ENCODE peak calls at places on chromosomes 2 and 18, in four cellular contexts. E is colonic mucosa, W is PC-3, M is coronary artery. A is an unnamed sample.

GRCh38 chr2:15722980-15723379 is 131.3 kb downstream of the DDX1 start:
- DNase-seq in E (no peak), W (no peak), M (peak), A (no peak)

GRCh38 chr2:31284107-31284506 is 50.2 kb downstream of the EHD3 start:
- DNase-seq in W (no peak), M (no peak), E (no peak), A (no peak)

GRCh38 chr2:28687640-28688039 is 64.0 kb upstream of the PPP1CB start:
- DNase-seq in E (no peak), W (no peak), M (no peak), A (no peak)

GRCh38 chr2:16094851-16095250 is 154.5 kb downstream of the MYCN start:
- DNase-seq in E (no peak), W (no peak), M (no peak), A (no peak)

GRCh38 chr18:58417752-58418151 is 211.1 kb downstream of the ALPK2 start:
- DNase-seq in E (no peak), W (peak), M (no peak), A (no peak)

GRCh38 chr2:240435457-240435954 is at the start of gene GPC1:
- DNase-seq in M (no peak), E (peak), W (peak), A (no peak)

GRCh38 chr2:241891315-241891987 is 21.9 kb downstream of the RTP5 start:
- DNase-seq in E (no peak), M (no peak), W (no peak), A (no peak)

GRCh38 chr18:79377187-79377891 is 18.4 kb upstream of the NFATC1 start:
- DNase-seq in E (no peak), W (no peak), M (peak), A (peak)

GRCh38 chr2:69043736-69044400 is 30.9 kb downstream of the ANTXR1 start:
- DNase-seq in E (no peak), M (no peak), W (peak), A (no peak)

GRCh38 chr18:76615065-76615733 is 120.2 kb upstream of the ZNF516 start:
- DNase-seq in M (no peak), W (no peak), E (no peak), A (no peak)

DNA sequence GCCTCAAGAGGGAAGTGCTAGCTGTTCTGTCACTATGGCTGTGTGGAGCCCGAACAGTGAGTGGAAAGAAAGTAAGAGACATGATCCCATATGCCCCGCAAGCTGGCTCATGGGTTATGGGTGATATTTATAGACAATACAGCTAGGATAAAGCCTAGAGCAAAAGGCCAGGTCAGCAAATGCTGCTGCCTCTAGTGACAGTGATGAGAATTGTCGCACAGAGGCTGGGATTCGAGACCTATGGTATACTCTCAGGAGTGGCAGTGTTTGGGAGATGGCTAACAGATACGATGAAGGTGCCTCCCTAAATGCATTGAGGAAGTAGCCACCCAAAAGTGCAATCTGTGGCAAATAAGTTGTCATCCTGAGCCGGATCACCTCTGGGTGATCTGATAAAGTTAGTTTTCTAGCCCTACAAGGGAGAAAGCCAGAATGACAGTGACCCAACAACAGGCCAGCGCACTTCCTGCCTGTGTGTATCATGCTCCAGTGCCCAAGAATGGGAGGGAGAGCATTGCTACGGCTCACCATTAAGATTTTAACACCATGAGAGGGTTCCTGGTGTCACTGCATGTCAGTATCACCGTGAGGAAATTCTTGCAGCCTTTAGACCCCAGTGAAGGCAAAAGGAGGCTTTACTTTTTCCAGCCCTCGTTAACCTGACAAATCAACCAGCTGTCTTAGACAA is 92.3 kb upstream of the TGFA start:
- DNase-seq in W (peak), E (peak), M (no peak), A (no peak)
- TF ChIP-seq CTCF in W (peak), E (peak), M (no peak), A (no peak)

GRCh38 chr2:172427990-172428840 is 829 bp downstream of the ITGA6 start:
- DNase-seq in W (peak), M (no peak), E (peak), A (no peak)
- TF ChIP-seq CTCF in W (peak), M (no peak), E (no peak), A (no peak)

GRCh38 chr2:107681946-107682345 is 144.7 kb upstream of the RGPD4 start:
- DNase-seq in M (no peak), W (no peak), E (no peak), A (no peak)

GRCh38 chr2:107685587-107685986 is 141.1 kb upstream of the RGPD4 start:
- DNase-seq in M (no peak), W (no peak), E (no peak), A (no peak)

GRCh38 chr2:107684421-107684820 is 142.3 kb upstream of the RGPD4 start:
- DNase-seq in M (no peak), W (no peak), E (no peak), A (no peak)

GRCh38 chr2:107688135-107688534 is 138.6 kb upstream of the RGPD4 start:
- DNase-seq in E (no peak), M (no peak), W (no peak), A (no peak)

GRCh38 chr2:107687087-107687486 is 139.6 kb upstream of the RGPD4 start:
- DNase-seq in E (no peak), M (no peak), W (no peak), A (no peak)
- TF ChIP-seq CTCF in E (no peak), M (no peak), W (no peak), A (peak)

DNA sequence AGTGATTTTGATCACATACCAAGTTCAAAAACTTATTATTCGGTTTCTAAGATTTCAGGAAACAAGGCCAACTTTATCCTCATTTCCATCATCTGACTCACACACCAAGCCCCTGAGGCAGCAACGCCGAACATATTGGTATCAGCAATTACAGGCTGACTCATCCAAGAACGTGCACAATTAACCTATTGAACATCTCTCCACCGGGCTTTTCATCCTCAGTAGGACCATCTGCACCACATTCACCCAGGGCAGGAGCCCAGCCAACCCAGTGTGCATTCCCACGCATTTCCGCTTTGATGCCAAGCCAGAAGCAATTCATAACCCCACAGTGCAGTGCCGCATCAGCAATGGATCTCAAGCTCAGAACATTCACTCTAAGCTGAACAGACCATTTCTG is 52.9 kb downstream of the SCG2 start:
- DNase-seq in M (no peak), W (peak), E (no peak), A (no peak)
- TF ChIP-seq CTCF in M (no peak), W (no peak), E (no peak), A (no peak)

DNA sequence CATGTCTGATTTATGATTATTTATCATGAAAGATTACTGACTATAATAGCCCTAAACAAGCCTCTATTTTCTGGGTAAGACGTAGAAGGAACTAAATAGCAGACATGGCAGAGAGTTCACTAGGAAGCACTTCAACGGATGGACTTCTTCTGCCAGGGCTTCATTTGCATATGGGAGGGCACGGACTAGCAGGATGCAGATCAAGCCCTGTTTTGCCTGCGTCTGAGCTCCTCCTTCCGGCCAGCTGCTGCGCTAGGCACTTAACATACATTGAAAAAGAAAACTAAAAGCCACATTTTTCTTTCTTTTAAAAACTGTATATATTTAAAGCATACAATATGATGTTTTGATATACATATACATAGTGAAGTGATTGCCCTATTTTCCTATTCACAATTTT is 340.0 kb upstream of the MEX3C start:
- DNase-seq in M (no peak), W (peak), E (no peak), A (no peak)
- TF ChIP-seq CTCF in M (no peak), W (no peak), E (no peak), A (peak)

DNA sequence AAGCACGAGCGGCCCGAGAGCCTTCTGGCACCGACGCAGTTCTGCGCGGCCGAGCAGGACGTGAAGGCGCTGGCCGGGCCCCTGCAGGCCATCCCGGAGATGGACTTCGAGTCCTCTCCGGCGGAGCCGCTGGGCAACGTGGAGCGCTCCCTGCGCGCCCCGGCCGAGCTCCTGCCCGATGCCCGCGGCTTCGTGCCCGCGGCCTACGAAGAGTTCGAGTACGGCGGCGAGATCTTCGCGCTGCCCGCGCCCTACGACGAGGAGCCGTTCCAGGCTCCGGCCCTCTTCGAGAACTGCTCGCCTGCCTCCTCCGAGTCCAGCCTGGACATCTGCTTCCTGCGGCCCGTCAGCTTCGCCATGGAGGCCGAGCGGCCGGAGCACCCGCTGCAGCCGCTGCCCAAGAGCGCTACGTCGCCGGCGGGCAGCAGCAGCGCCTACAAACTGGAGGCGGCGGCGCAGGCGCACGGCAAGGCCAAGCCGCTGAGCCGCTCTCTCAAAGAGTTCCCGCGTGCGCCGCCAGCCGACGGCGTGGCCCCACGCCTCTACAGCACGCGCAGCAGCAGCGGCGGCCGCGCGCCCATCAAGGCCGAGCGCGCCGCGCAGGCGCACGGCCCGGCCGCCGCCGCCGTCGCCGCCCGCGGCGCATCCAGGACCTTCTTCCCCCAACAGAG is 70.4 kb downstream of the ARHGEF33 start:
- DNase-seq in E (peak), W (no peak), M (no peak), A (no peak)
- TF ChIP-seq CTCF in E (no peak), W (no peak), M (no peak), A (no peak)

DNA sequence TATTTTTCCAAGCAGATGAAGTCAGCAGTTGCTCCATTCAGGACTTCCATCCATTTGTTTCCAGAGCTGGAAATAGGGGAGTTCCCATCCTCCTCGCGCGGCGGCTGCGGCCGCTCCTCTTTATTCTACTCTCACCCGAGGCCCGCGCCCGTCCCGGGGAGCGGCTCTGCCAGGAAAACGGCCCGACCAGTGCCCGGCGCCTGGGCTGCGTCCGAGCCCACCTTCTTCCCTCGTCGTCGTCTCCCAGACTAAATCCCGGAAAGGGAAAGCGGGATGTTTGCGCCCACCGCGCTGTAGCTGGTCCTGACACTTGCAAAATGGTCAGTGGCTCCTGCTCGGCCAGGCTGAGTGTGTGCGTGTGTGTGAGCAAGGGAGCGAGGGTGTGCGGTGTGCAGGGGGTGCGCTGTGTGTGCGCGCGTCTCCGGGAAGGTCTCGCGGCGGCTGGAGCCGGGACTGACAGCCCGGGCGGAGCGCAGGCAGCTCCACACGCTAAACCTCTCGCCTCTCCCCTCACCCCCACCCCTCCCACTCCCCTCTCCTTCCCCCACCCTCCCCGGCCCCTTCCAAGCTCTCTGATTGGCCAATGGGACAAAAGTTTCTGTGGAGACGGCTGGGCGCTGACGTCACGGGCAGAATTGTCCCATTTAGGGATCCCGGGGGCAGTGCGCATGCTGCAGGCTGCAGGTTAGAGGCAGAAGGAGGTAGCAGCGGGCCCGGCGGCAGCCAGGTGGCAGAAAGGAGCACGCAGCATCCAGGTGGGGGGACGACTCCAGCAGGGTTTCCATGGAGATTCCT is at the start of gene NOL4:
- DNase-seq in E (peak), M (no peak), W (peak), A (no peak)
- TF ChIP-seq CTCF in E (peak), M (no peak), W (peak), A (peak)

DNA sequence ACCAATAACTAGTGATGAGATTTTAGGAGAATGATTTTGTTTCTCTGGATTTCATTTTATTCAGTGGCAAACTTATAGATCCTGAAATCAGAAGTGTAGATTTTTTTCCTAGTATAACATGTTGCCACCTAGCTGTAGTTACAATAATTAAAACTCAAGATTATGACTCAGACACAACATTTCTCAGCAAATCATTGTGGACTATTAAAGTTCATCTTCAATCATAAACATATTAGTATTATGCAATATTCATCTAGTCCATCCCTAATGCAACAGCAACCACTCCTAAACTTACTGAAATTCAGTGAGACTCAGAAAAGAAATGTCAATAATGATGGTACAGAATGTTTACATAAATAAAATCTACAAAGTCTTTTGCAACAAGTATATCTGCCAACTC is 51.3 kb downstream of the USP34 start:
- DNase-seq in M (no peak), W (no peak), E (no peak), A (no peak)
- TF ChIP-seq CTCF in M (no peak), W (peak), E (no peak), A (no peak)